ENCODE peak calls at places on chromosomes 16 and 17, in four cellular contexts. Q is GM12878, D is K562, B is HepG2. Z is an unnamed sample.

GRCh38 chr16:11481987-11482386 is 104.7 kb downstream of the LITAF start:
- DNase-seq in B (no peak), Q (no peak), D (no peak), Z (no peak)

GRCh38 chr17:64306850-64307463 is 43.9 kb upstream of the TEX2 start:
- DNase-seq in B (peak; percentile 60), Q (no peak), D (peak; percentile 67), Z (peak; percentile 70)

GRCh38 chr16:73071131-73071940 is 23.4 kb upstream of the ZFHX3 start:
- DNase-seq in D (no peak), Q (no peak), B (peak; percentile 61), Z (no peak)

GRCh38 chr17:8144401-8145295 is 7.6 kb downstream of the PER1 start:
- DNase-seq in Q (no peak), D (no peak), B (no peak), Z (no peak)

GRCh38 chr17:32519769-32520701 is 33.2 kb downstream of the CDK5R1 start:
- DNase-seq in Q (peak; percentile 52), B (peak; percentile 25), D (no peak), Z (no peak)

GRCh38 chr17:71461504-71462197 is 659.2 kb upstream of the SOX9 start:
- DNase-seq in D (no peak), B (no peak), Q (no peak), Z (no peak)

GRCh38 chr16:89899879-89900481 is 18.7 kb upstream of the MC1R start:
- DNase-seq in B (no peak), D (no peak), Q (no peak), Z (no peak)

GRCh38 chr17:7056386-7056785 is 12.5 kb upstream of the SLC16A11 start:
- DNase-seq in Q (no peak), B (no peak), D (no peak), Z (no peak)

GRCh38 chr16:82094942-82095540 is 60.0 kb downstream of the HSD17B2 start:
- DNase-seq in Q (no peak), B (no peak), D (no peak), Z (no peak)

GRCh38 chr17:74566132-74566753 is 1.1 kb downstream of the CD300H start:
- DNase-seq in B (peak; percentile 18), Q (no peak), D (peak; percentile 54), Z (peak; percentile 74)

GRCh38 chr17:69448431-69449102 is 34.1 kb downstream of the MAP2K6 start:
- DNase-seq in D (no peak), B (no peak), Q (no peak), Z (no peak)

GRCh38 chr17:302300-302698 is 50.3 kb downstream of the RPH3AL start:
- DNase-seq in D (no peak), Q (no peak), B (no peak), Z (no peak)

GRCh38 chr16:70747703-70748631 is 53.0 kb downstream of the VAC14 start:
- DNase-seq in D (no peak), Q (no peak), B (no peak), Z (no peak)

GRCh38 chr17:61364463-61364846 is 35.2 kb upstream of the TBX2 start:
- DNase-seq in D (no peak), B (peak; percentile 23), Q (no peak), Z (no peak)

GRCh38 chr16:88363239-88363891 is 19.4 kb upstream of the ZNF469 start:
- DNase-seq in Q (peak; percentile 7), B (no peak), D (no peak), Z (no peak)

GRCh38 chr16:58462997-58463891 is 36.7 kb upstream of the NDRG4 start:
- DNase-seq in B (no peak), Q (no peak), D (peak; percentile 62), Z (peak; percentile 55)

GRCh38 chr16:85417156-85417860 is 195.8 kb upstream of the GSE1 start:
- DNase-seq in Q (no peak), D (no peak), B (no peak), Z (no peak)

GRCh38 chr16:84331998-84332780 is 36.1 kb upstream of the ATP2C2 start:
- DNase-seq in B (no peak), D (no peak), Q (no peak), Z (no peak)

GRCh38 chr17:35312790-35313711 is 60.4 kb downstream of the SLFN11 start:
- DNase-seq in D (peak; percentile 64), B (peak; percentile 43), Q (peak; percentile 43), Z (peak; percentile 33)

GRCh38 chr17:41734949-41735313 is 488 bp upstream of the HAP1 start:
- DNase-seq in B (no peak), D (no peak), Q (no peak), Z (no peak)

GRCh38 chr17:80869476-80869875 is 122.2 kb upstream of the CHMP6 start:
- DNase-seq in D (no peak), Q (no peak), B (no peak), Z (no peak)

GRCh38 chr16:14377326-14377725 is 252.7 kb downstream of the PARN start:
- DNase-seq in B (no peak), Q (no peak), D (no peak), Z (no peak)

GRCh38 chr17:62891659-62892058 is 74.4 kb upstream of the TANC2 start:
- DNase-seq in D (no peak), Q (no peak), B (no peak), Z (no peak)

GRCh38 chr16:72224260-72224768 is 52.4 kb upstream of the PMFBP1 start:
- DNase-seq in Q (no peak), D (no peak), B (peak; percentile 82), Z (no peak)

GRCh38 chr16:77335652-77336234 is 99.1 kb downstream of the ADAMTS18 start:
- DNase-seq in Q (no peak), B (no peak), D (no peak), Z (no peak)

GRCh38 chr17:16091773-16092172 is 92.1 kb downstream of the TTC19 start:
- DNase-seq in B (no peak), Q (no peak), D (peak; percentile 15), Z (no peak)

GRCh38 chr17:41739661-41740352 is 5.4 kb upstream of the HAP1 start:
- DNase-seq in Q (no peak), D (no peak), B (peak; percentile 66), Z (no peak)

GRCh38 chr17:38608648-38609047 is 2.9 kb upstream of the SRCIN1 start:
- DNase-seq in Q (no peak), D (no peak), B (no peak), Z (no peak)

GRCh38 chr16:29757950-29758466 is 12.2 kb upstream of the C16orf54 start:
- DNase-seq in Q (no peak), D (no peak), B (peak; percentile 82), Z (no peak)

GRCh38 chr17:8120520-8121443 is 2.5 kb upstream of the ALOXE3 start:
- DNase-seq in D (peak; percentile 56), B (no peak), Q (peak; percentile 63), Z (peak; percentile 66)

GRCh38 chr17:82913304-82914043 is 73.7 kb upstream of the ZNF750 start:
- DNase-seq in D (no peak), B (peak; percentile 42), Q (no peak), Z (no peak)

GRCh38 chr17:82917656-82918345 is 78.0 kb upstream of the ZNF750 start:
- DNase-seq in Q (no peak), B (peak; percentile 23), D (peak; percentile 50), Z (peak; percentile 64)

GRCh38 chr17:82914375-82914774 is 74.6 kb upstream of the ZNF750 start:
- DNase-seq in Q (no peak), D (no peak), B (no peak), Z (peak; percentile 26)

GRCh38 chr17:82915010-82915696 is 75.3 kb upstream of the ZNF750 start:
- DNase-seq in B (no peak), Q (peak; percentile 11), D (peak; percentile 36), Z (no peak)

GRCh38 chr17:82915697-82916027 is 75.8 kb upstream of the ZNF750 start:
- DNase-seq in Q (no peak), D (no peak), B (no peak), Z (no peak)
- TF ChIP-seq BHLHE40 in Q (no peak), D (no peak), B (no peak), Z (no peak)

GRCh38 chr17:56594528-56595418 is 1.3 kb downstream of the NOG start:
- DNase-seq in Q (no peak), B (no peak), D (no peak), Z (peak; percentile 23)

GRCh38 chr17:56595831-56596740 is 2.6 kb downstream of the NOG start:
- DNase-seq in B (no peak), Q (no peak), D (no peak), Z (no peak)

GRCh38 chr17:56593741-56594527 is 435 bp downstream of the NOG start:
- DNase-seq in B (peak; percentile 13), Q (no peak), D (no peak), Z (peak; percentile 56)

GRCh38 chr17:56592487-56593072 is 919 bp upstream of the NOG start:
- DNase-seq in Q (no peak), D (peak; percentile 88), B (peak; percentile 11), Z (peak; percentile 86)

DNA sequence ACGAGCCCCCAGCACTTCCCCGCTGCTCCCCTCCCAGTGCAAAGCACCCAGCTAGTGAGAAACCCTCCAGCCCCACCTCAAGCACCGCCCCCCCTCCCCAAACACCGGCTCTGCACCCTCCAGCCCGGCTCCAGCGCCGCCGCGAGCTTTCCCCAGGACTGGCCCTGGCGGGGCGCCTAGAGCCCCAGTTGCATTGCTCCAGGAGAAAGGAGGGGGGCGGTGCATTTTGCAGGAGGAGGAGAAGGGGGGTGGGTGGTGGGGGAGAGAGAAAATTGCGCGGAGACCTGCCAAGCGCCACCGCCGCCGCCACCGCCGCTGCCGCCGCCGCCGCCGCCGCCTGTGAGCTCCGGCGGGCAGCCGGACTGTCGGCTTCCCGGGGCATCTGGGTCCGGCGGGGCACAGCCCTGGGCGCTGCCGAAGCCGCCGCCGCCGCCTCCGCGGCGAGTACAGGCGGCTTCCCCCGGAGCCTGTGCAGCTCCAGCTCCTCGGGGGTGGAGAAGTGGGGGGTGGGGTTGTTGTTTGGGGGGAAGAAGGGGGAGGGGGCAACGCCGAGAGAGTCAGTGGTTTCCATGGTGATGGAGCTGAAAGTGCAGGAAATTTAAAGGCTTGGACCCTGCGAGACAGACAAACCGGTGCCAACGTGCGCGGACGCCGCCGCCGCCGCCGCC is at the start of gene NOG:
- DNase-seq in Q (no peak), D (peak; percentile 16), B (no peak), Z (peak; percentile 45)
- TF ChIP-seq FOXK2 in Q (no peak), D (no peak), B (no peak), Z (no peak)

GRCh38 chr17:2024572-2025219 is 438 bp downstream of the RTN4RL1 start:
- DNase-seq in B (no peak), Q (no peak), D (no peak), Z (no peak)

GRCh38 chr17:2022647-2023046 is 2.5 kb downstream of the RTN4RL1 start:
- DNase-seq in Q (no peak), D (no peak), B (no peak), Z (no peak)

GRCh38 chr17:2025220-2025621 is at the start of gene RTN4RL1:
- DNase-seq in Q (no peak), B (no peak), D (peak; percentile 82), Z (peak; percentile 61)

GRCh38 chr17:2023256-2023655 is 1.9 kb downstream of the RTN4RL1 start:
- DNase-seq in B (no peak), Q (no peak), D (no peak), Z (no peak)

GRCh38 chr17:2023692-2024571 is 1.2 kb downstream of the RTN4RL1 start:
- DNase-seq in B (no peak), D (peak; percentile 57), Q (no peak), Z (peak; percentile 66)
- TF ChIP-seq TARDBP in B (no peak), D (no peak), Q (no peak), Z (no peak)

DNA sequence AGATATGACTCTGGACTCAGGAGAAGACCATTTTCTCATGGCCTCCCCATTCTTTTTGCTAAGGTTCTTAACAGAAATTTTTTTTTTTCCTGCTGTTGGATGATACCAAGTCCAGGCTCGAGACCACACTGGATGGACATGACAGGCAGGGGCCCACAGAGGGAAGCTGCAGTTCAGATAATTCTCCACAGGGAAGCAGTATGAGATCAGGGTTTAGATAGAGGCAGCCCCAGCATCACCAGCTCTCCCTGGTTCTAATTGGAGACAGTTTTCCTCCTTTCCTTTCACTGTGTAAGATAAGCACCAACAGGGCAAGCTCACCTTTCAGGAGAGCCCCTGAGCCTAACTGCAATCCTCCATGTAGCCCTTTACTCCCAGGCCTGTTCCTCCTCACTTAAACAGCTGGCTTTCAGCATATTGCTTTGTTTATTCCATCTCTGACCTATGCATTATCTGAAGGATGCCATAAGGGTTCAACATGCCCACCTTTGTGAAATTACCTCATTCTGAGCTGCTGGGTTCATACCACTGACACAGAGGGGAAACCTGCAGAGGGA is 108.1 kb downstream of the SNX11 start:
- DNase-seq in D (peak; percentile 62), Q (no peak), B (peak; percentile 8), Z (peak; percentile 75)
- TF ChIP-seq BHLHE40 in D (no peak), Q (no peak), B (no peak), Z (no peak)

Z was measured in HEK293T.